ENCODE peak calls at places on chromosomes 3 and 15, in six cellular contexts. P is fibroblast of lung, Z is mesendoderm, B is PC-3, X is H9, O is neural progenitor cell. G is an unnamed sample. For H3K4me1, the result is how much of the 10 kb centered on the place peaks cover.

GRCh38 chr15:66883322-66883911 is 181.4 kb downstream of the SMAD6 start:
- DNase-seq in P (peak), Z (peak), B (peak), X (peak), O (peak), G (peak)

GRCh38 chr3:13459605-13460340 is 20.3 kb upstream of the HDAC11 start:
- DNase-seq in P (no peak), Z (no peak), B (no peak), X (no peak), O (no peak), G (no peak)

GRCh38 chr3:121855555-121855954 is 20.5 kb downstream of the EAF2 start:
- DNase-seq in P (no peak), Z (peak), B (peak), X (no peak), O (peak), G (peak)

GRCh38 chr3:10983219-10983916 is 9.2 kb upstream of the SLC6A1 start:
- DNase-seq in P (peak), Z (peak), B (peak), X (peak), O (peak), G (peak)

GRCh38 chr15:99017322-99017701 is 9.7 kb upstream of the PGPEP1L start:
- DNase-seq in P (no peak), Z (no peak), B (no peak), X (no peak), O (no peak), G (no peak)

GRCh38 chr3:96169111-96169510 is 645.3 kb upstream of the EPHA6 start:
- DNase-seq in P (no peak), Z (no peak), B (no peak), X (no peak), O (no peak), G (no peak)

GRCh38 chr15:39188314-39188713 is 392.6 kb upstream of the THBS1 start:
- DNase-seq in P (peak), Z (no peak), B (no peak), X (no peak), O (no peak), G (no peak)

GRCh38 chr3:194194051-194194756 is 58.3 kb downstream of the HES1 start:
- DNase-seq in P (no peak), Z (no peak), B (no peak), X (no peak), O (no peak), G (no peak)

GRCh38 chr15:22967084-22967770 is 12.9 kb downstream of the CYFIP1 start:
- DNase-seq in P (no peak), Z (no peak), B (no peak), X (no peak), O (no peak), G (no peak)

GRCh38 chr15:52523646-52524045 is 5.0 kb downstream of the MYO5A start:
- DNase-seq in P (no peak), Z (no peak), B (no peak), X (no peak), O (no peak), G (no peak)

GRCh38 chr3:80676869-80677268 is 909.1 kb upstream of the ROBO1 start:
- DNase-seq in P (peak), Z (no peak), B (no peak), X (no peak), O (no peak), G (no peak)

GRCh38 chr15:68820205-68820588 is 498 bp downstream of the ANP32A start:
- DNase-seq in P (no peak), Z (peak), B (peak), X (no peak), O (peak), G (no peak)

GRCh38 chr15:101045835-101046691 is 126.9 kb downstream of the LRRK1 start:
- DNase-seq in P (no peak), Z (no peak), B (no peak), X (peak), O (no peak), G (peak)

GRCh38 chr3:16085410-16085809 is 89.1 kb upstream of the GALNT15 start:
- DNase-seq in P (peak), Z (no peak), B (no peak), X (no peak), O (no peak), G (no peak)

GRCh38 chr3:9623148-9623547 is 26.2 kb upstream of the MTMR14 start:
- DNase-seq in P (peak), Z (no peak), B (peak), X (no peak), O (no peak), G (no peak)

GRCh38 chr3:55596212-55596611 is 109.1 kb upstream of the WNT5A start:
- DNase-seq in P (no peak), Z (no peak), B (no peak), X (no peak), O (no peak), G (no peak)

GRCh38 chr15:82103500-82103899 is 57.7 kb upstream of the MEX3B start:
- DNase-seq in P (no peak), Z (no peak), B (no peak), X (no peak), O (no peak), G (no peak)

GRCh38 chr15:28219116-28219515 is 102.9 kb downstream of the HERC2 start:
- DNase-seq in P (no peak), Z (no peak), B (no peak), X (no peak), O (no peak), G (no peak)

GRCh38 chr3:105394177-105394576 is 27.5 kb downstream of the ALCAM start:
- DNase-seq in P (peak), Z (peak), B (peak), X (peak), O (no peak), G (no peak)

GRCh38 chr3:46667657-46668056 is 25.8 kb downstream of the ALS2CL start:
- DNase-seq in P (no peak), Z (no peak), B (no peak), X (peak), O (no peak), G (no peak)

GRCh38 chr15:99120050-99120777 is 15.3 kb downstream of the SYNM start:
- DNase-seq in P (no peak), Z (no peak), B (no peak), X (no peak), O (no peak), G (no peak)

GRCh38 chr3:172129534-172129867 is 90.1 kb downstream of the FNDC3B start:
- DNase-seq in P (no peak), Z (no peak), B (no peak), X (no peak), O (no peak), G (no peak)

GRCh38 chr3:138348107-138348949 is at the start of gene MRAS:
- DNase-seq in P (peak), Z (peak), B (peak), X (peak), O (peak), G (peak)

GRCh38 chr3:7328339-7328738 is 467.4 kb downstream of the GRM7 start:
- DNase-seq in P (no peak), Z (no peak), B (no peak), X (no peak), O (no peak), G (no peak)

GRCh38 chr15:90787881-90788280 is 70.7 kb downstream of the BLM start:
- DNase-seq in P (peak), Z (no peak), B (no peak), X (no peak), O (no peak), G (no peak)

GRCh38 chr3:52432225-52432624 is 12.7 kb downstream of the SEMA3G start:
- DNase-seq in P (no peak), Z (no peak), B (no peak), X (no peak), O (no peak), G (no peak)

GRCh38 chr15:38130200-38130567 is 122.5 kb upstream of the SPRED1 start:
- DNase-seq in P (no peak), Z (no peak), B (no peak), X (no peak), O (peak), G (peak)

GRCh38 chr15:66287461-66288055 is 5.8 kb upstream of the DIS3L start:
- DNase-seq in P (no peak), Z (peak), B (peak), X (no peak), O (peak), G (peak)

GRCh38 chr3:10495003-10495402 is 10.4 kb downstream of the ATP2B2 start:
- DNase-seq in P (peak), Z (no peak), B (peak), X (no peak), O (no peak), G (peak)

GRCh38 chr15:31096563-31096962 is 5.0 kb downstream of the TRPM1 start:
- DNase-seq in P (no peak), Z (no peak), B (no peak), X (no peak), O (no peak), G (no peak)

GRCh38 chr15:66298803-66299251 is 5.5 kb downstream of the DIS3L start:
- DNase-seq in P (no peak), Z (peak), B (no peak), X (no peak), O (no peak), G (no peak)

GRCh38 chr15:48120751-48121150 is at the start of gene SLC24A5:
- DNase-seq in P (no peak), Z (no peak), B (no peak), X (no peak), O (no peak), G (no peak)

GRCh38 chr3:60514866-60515265 is 736.4 kb downstream of the FHIT start:
- DNase-seq in P (no peak), Z (peak), B (no peak), X (no peak), O (no peak), G (no peak)

GRCh38 chr3:150073031-150073430 is 102.3 kb upstream of the PFN2 start:
- DNase-seq in P (peak), Z (peak), B (no peak), X (no peak), O (no peak), G (no peak)

GRCh38 chr3:139797724-139798343 is 120.1 kb upstream of the NMNAT3 start:
- DNase-seq in P (peak), Z (peak), B (peak), X (peak), O (peak), G (peak)

GRCh38 chr15:26176831-26177230 is 313.7 kb upstream of the ATP10A start:
- DNase-seq in P (no peak), Z (no peak), B (no peak), X (no peak), O (no peak), G (no peak)

GRCh38 chr15:26166429-26166828 is 303.3 kb upstream of the ATP10A start:
- DNase-seq in P (no peak), Z (no peak), B (no peak), X (no peak), O (no peak), G (no peak)

GRCh38 chr15:26171266-26171665 is 308.1 kb upstream of the ATP10A start:
- DNase-seq in P (no peak), Z (no peak), B (no peak), X (no peak), O (no peak), G (no peak)
- H3K27ac ChIP-seq in P (no peak), Z (no peak), B (no peak), X (no peak), O (no peak), G (no peak)

DNA sequence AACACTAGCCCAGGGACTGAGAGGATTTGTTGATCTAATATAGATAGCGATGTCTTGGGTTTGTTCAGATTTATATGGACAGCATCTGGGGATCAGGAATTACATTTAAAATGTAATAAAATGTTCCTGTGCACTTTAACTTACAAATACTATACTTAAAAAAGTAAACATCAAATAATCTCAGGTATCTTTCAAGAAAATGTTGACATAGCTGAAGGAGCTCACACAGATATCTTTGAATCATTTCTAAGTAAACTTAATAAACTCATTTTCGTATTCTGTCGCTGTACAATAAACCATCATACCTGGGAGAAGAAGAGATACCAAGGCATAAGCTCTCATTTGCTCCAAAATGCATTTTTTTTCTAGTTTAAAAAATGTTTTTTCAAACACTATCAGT is 557.5 kb upstream of the NR2F2 start:
- DNase-seq in P (no peak), Z (no peak), B (peak), X (no peak), O (no peak), G (no peak)
- H3K4me1 ChIP-seq in P (under half), Z (under half), B (under half), X (under half), O (under half), G (under half)

GRCh38 chr3:188234172-188234571 is 80.2 kb downstream of the LPP start:
- DNase-seq in P (peak), Z (no peak), B (no peak), X (no peak), O (no peak), G (peak)
- H3K4me2 ChIP-seq in P (no peak), Z (no peak), B (no peak), X (no peak), O (no peak), G (no peak)

DNA sequence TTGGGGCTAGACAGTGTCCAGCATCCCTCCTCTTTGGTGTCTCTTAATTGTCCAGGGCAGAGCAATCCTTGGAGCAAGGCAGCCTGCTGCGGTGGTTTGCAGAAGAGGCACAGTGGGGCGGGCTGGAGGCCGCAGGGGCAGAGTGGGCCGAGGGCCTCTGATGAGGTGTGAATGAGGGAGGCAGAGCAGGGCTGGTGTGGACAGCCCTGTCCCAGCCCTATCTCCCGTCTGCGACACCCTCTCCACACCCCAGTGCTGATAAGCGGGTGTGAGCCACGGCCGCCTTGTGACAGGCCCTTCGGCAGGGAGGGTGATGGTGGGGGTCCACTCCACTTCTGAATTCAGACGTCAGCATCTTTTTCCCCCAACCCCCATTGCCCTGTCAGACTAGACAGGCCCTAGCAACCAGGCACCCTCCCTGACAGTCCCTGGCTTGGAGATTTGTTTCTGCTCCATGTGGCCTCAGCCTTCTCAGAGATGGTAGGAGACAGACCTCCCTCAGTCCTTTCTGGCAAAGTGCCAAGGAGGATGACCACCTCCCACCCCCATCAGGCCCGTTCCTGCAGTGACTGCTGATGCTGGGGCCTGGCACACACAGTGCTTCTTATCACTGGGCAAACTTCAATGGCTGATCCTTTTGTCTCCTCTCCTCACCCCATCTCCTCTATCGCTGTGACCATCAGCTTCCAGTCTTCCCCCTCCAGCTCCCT is 37.3 kb downstream of the EXOG start:
- DNase-seq in P (no peak), Z (peak), B (no peak), X (no peak), O (no peak), G (no peak)
- H3K27ac ChIP-seq in P (no peak), Z (no peak), B (no peak), X (no peak), O (no peak), G (no peak)

GRCh38 chr15:60392986-60393811 is 4.6 kb downstream of the ANXA2 start:
- DNase-seq in P (peak), Z (peak), B (peak), X (no peak), O (no peak), G (peak)
- H3K4me1 ChIP-seq in P (under half), Z (under half), B (half or more), X (under half), O (under half), G (half or more)